ENCODE peak calls at places on chromosomes 13 and 19, in five cellular contexts. One of them, this sample, is unnamed.

GRCh38 chr13:43072394-43072793 is 49.0 kb downstream of the DNAJC15 start:
- DNase-seq in CD8-positive, alpha-beta memory T cell: no peak
- DNase-seq in neuronal stem cell: no peak
- DNase-seq in GM23248: peak; percentile 48
- DNase-seq in H7: no peak
- DNase-seq in this sample: peak; percentile 69

GRCh38 chr13:20402881-20403280 is 122.8 kb downstream of the CRYL1 start:
- DNase-seq in neuronal stem cell: no peak
- DNase-seq in GM23248: no peak
- DNase-seq in CD8-positive, alpha-beta memory T cell: no peak
- DNase-seq in H7: no peak
- DNase-seq in this sample: no peak

GRCh38 chr19:6687117-6687516 is 17.2 kb upstream of the TNFSF14 start:
- DNase-seq in H7: no peak
- DNase-seq in CD8-positive, alpha-beta memory T cell: no peak
- DNase-seq in GM23248: peak; percentile 46
- DNase-seq in neuronal stem cell: no peak
- DNase-seq in this sample: no peak

GRCh38 chr13:89883893-89884448 is 1463.5 kb upstream of the MIR17HG start:
- DNase-seq in neuronal stem cell: no peak
- DNase-seq in GM23248: no peak
- DNase-seq in H7: no peak
- DNase-seq in CD8-positive, alpha-beta memory T cell: no peak
- DNase-seq in this sample: no peak

GRCh38 chr19:575527-576506 is 3.4 kb downstream of the BSG start:
- DNase-seq in neuronal stem cell: no peak
- DNase-seq in GM23248: peak; percentile 88
- DNase-seq in H7: no peak
- DNase-seq in CD8-positive, alpha-beta memory T cell: no peak
- DNase-seq in this sample: no peak

GRCh38 chr13:23865898-23866297 is 23.3 kb downstream of the MIPEP start:
- DNase-seq in GM23248: no peak
- DNase-seq in CD8-positive, alpha-beta memory T cell: no peak
- DNase-seq in H7: no peak
- DNase-seq in neuronal stem cell: no peak
- DNase-seq in this sample: no peak

GRCh38 chr19:32868206-32868950 is 1.2 kb downstream of the SLC7A9 start:
- DNase-seq in CD8-positive, alpha-beta memory T cell: no peak
- DNase-seq in H7: peak; percentile 49
- DNase-seq in neuronal stem cell: no peak
- DNase-seq in GM23248: no peak
- DNase-seq in this sample: no peak

GRCh38 chr13:93991569-93991968 is 487.9 kb downstream of the DCT start:
- DNase-seq in GM23248: no peak
- DNase-seq in CD8-positive, alpha-beta memory T cell: no peak
- DNase-seq in H7: no peak
- DNase-seq in neuronal stem cell: no peak
- DNase-seq in this sample: no peak

GRCh38 chr19:46475976-46476375 is 4.6 kb upstream of the PNMA8A start:
- DNase-seq in neuronal stem cell: no peak
- DNase-seq in GM23248: peak; percentile 54
- DNase-seq in CD8-positive, alpha-beta memory T cell: no peak
- DNase-seq in H7: no peak
- DNase-seq in this sample: no peak

GRCh38 chr19:6414793-6415591 is 9.6 kb downstream of the KHSRP start:
- DNase-seq in GM23248: no peak
- DNase-seq in neuronal stem cell: no peak
- DNase-seq in CD8-positive, alpha-beta memory T cell: no peak
- DNase-seq in H7: peak; percentile 66
- DNase-seq in this sample: peak; percentile 73

GRCh38 chr13:91142572-91142971 is 204.9 kb upstream of the MIR17HG start:
- DNase-seq in H7: no peak
- DNase-seq in GM23248: peak; percentile 26
- DNase-seq in neuronal stem cell: no peak
- DNase-seq in CD8-positive, alpha-beta memory T cell: no peak
- DNase-seq in this sample: no peak

GRCh38 chr13:106484755-106485193 is 50.7 kb downstream of the EFNB2 start:
- DNase-seq in CD8-positive, alpha-beta memory T cell: no peak
- DNase-seq in neuronal stem cell: no peak
- DNase-seq in GM23248: no peak
- DNase-seq in H7: no peak
- DNase-seq in this sample: no peak

GRCh38 chr19:18475004-18475453 is 37.1 kb upstream of the ISYNA1 start:
- DNase-seq in CD8-positive, alpha-beta memory T cell: peak; percentile 35
- DNase-seq in neuronal stem cell: no peak
- DNase-seq in H7: no peak
- DNase-seq in GM23248: no peak
- DNase-seq in this sample: no peak

GRCh38 chr19:45824041-45824471 is 8.9 kb upstream of the RSPH6A start:
- DNase-seq in GM23248: no peak
- DNase-seq in neuronal stem cell: no peak
- DNase-seq in CD8-positive, alpha-beta memory T cell: no peak
- DNase-seq in H7: peak; percentile 29
- DNase-seq in this sample: peak; percentile 61

GRCh38 chr13:48562296-48563066 is 29.6 kb upstream of the RCBTB2 start:
- DNase-seq in neuronal stem cell: no peak
- DNase-seq in CD8-positive, alpha-beta memory T cell: peak; percentile 38
- DNase-seq in GM23248: no peak
- DNase-seq in H7: no peak
- DNase-seq in this sample: no peak

GRCh38 chr13:78182813-78183212 is 264.2 kb upstream of the EDNRB start:
- DNase-seq in neuronal stem cell: no peak
- DNase-seq in GM23248: peak; percentile 24
- DNase-seq in H7: no peak
- DNase-seq in CD8-positive, alpha-beta memory T cell: no peak
- DNase-seq in this sample: no peak

GRCh38 chr13:41668130-41668757 is 210.9 kb downstream of the RGCC start:
- DNase-seq in CD8-positive, alpha-beta memory T cell: no peak
- DNase-seq in H7: peak; percentile 30
- DNase-seq in GM23248: peak; percentile 93
- DNase-seq in neuronal stem cell: peak; percentile 69
- DNase-seq in this sample: no peak

GRCh38 chr13:66994097-66994496 is 236.0 kb downstream of the PCDH9 start:
- DNase-seq in neuronal stem cell: peak; percentile 65
- DNase-seq in H7: peak; percentile 57
- DNase-seq in CD8-positive, alpha-beta memory T cell: no peak
- DNase-seq in GM23248: peak; percentile 39
- DNase-seq in this sample: peak; percentile 60

GRCh38 chr19:47486900-47487299 is 2.9 kb upstream of the KPTN start:
- DNase-seq in CD8-positive, alpha-beta memory T cell: no peak
- DNase-seq in neuronal stem cell: no peak
- DNase-seq in GM23248: no peak
- DNase-seq in H7: no peak
- DNase-seq in this sample: peak; percentile 39

GRCh38 chr13:26485786-26486185 is 71.7 kb upstream of the WASF3 start:
- DNase-seq in neuronal stem cell: no peak
- DNase-seq in H7: peak; percentile 38
- DNase-seq in CD8-positive, alpha-beta memory T cell: no peak
- DNase-seq in GM23248: peak; percentile 69
- DNase-seq in this sample: no peak

GRCh38 chr13:27573265-27573664 is 47.1 kb downstream of the LNX2 start:
- DNase-seq in GM23248: peak; percentile 9
- DNase-seq in neuronal stem cell: no peak
- DNase-seq in CD8-positive, alpha-beta memory T cell: no peak
- DNase-seq in H7: no peak
- DNase-seq in this sample: no peak

GRCh38 chr19:49442793-49443365 is 1.6 kb upstream of the SLC17A7 start:
- DNase-seq in GM23248: peak; percentile 92
- DNase-seq in CD8-positive, alpha-beta memory T cell: peak; percentile 33
- DNase-seq in H7: peak; percentile 98
- DNase-seq in neuronal stem cell: peak; percentile 92
- DNase-seq in this sample: peak; percentile 97

GRCh38 chr19:33796164-33797100 is at the start of gene KCTD15:
- DNase-seq in CD8-positive, alpha-beta memory T cell: no peak
- DNase-seq in H7: peak; percentile 88
- DNase-seq in GM23248: peak; percentile 75
- DNase-seq in neuronal stem cell: peak; percentile 61
- DNase-seq in this sample: no peak

GRCh38 chr13:106109391-106109791 is 426.1 kb downstream of the EFNB2 start:
- DNase-seq in neuronal stem cell: no peak
- DNase-seq in GM23248: peak; percentile 31
- DNase-seq in CD8-positive, alpha-beta memory T cell: no peak
- DNase-seq in H7: no peak
- DNase-seq in this sample: no peak

GRCh38 chr19:58007285-58007684 is 4.7 kb upstream of the ZNF606 start:
- DNase-seq in H7: no peak
- DNase-seq in GM23248: no peak
- DNase-seq in CD8-positive, alpha-beta memory T cell: no peak
- DNase-seq in neuronal stem cell: no peak
- DNase-seq in this sample: no peak

GRCh38 chr13:31209819-31210209 is 10.0 kb downstream of the B3GLCT start:
- DNase-seq in neuronal stem cell: no peak
- DNase-seq in CD8-positive, alpha-beta memory T cell: no peak
- DNase-seq in H7: no peak
- DNase-seq in GM23248: no peak
- DNase-seq in this sample: no peak

GRCh38 chr13:66210677-66211076 is 1019.5 kb downstream of the PCDH9 start:
- DNase-seq in GM23248: peak; percentile 5
- DNase-seq in H7: no peak
- DNase-seq in CD8-positive, alpha-beta memory T cell: no peak
- DNase-seq in neuronal stem cell: no peak
- DNase-seq in this sample: no peak

GRCh38 chr13:96159731-96160130 is 69.8 kb downstream of the HS6ST3 start:
- DNase-seq in H7: no peak
- DNase-seq in GM23248: no peak
- DNase-seq in CD8-positive, alpha-beta memory T cell: no peak
- DNase-seq in neuronal stem cell: no peak
- DNase-seq in this sample: no peak

GRCh38 chr19:45613926-45614725 is 12.1 kb upstream of the GPR4 start:
- DNase-seq in neuronal stem cell: no peak
- DNase-seq in CD8-positive, alpha-beta memory T cell: no peak
- DNase-seq in H7: no peak
- DNase-seq in GM23248: peak; percentile 97
- DNase-seq in this sample: no peak

GRCh38 chr13:109856350-109856749 is 70.0 kb upstream of the IRS2 start:
- DNase-seq in CD8-positive, alpha-beta memory T cell: no peak
- DNase-seq in neuronal stem cell: no peak
- DNase-seq in H7: no peak
- DNase-seq in GM23248: no peak
- DNase-seq in this sample: no peak

DNA sequence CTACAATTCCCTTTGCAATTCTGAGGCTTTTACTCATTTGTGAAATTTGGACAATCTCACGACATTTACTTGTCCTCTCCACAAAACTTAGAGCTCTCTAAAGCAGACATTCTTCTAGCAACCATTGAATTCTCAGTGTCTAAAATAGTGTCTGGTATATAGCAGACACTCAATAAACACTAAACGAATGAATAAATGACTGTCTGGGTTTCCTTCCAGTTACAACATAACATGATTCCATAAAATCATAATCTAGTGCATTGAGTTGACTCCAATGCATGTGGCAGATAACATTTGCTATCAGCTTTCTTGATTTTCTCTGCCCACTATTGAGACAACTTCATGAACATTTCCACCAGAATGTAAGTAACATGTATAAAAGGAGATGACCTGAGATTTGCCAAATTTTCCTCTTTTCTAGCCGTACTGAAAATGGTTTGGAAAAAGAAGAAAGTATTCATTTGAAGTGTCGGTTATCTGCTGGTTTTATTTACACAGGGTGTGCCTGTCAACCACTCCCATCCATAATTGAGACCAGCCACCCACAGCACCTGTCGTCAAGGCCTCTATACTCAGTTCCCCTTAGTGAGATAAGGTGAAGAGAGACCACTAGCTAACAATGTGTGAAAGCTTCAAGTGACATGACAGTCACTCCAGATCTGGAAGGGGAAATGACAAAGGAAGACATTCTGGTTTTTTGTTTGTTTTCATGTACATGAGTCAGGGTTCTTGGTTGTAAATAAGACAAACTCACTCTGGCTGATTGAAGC is 4.8 kb upstream of the SERP2 start:
- DNase-seq in neuronal stem cell: no peak
- DNase-seq in CD8-positive, alpha-beta memory T cell: no peak
- DNase-seq in H7: no peak
- DNase-seq in GM23248: no peak
- DNase-seq in this sample: no peak
- H3K27me3 ChIP-seq in neuronal stem cell: no peaks in the 10 kb centered on the region
- H3K27me3 ChIP-seq in CD8-positive, alpha-beta memory T cell: no peaks in the 10 kb centered on the region
- H3K27me3 ChIP-seq in H7: peaks cover 15% of the 10 kb centered on the region
- H3K27me3 ChIP-seq in GM23248: no peaks in the 10 kb centered on the region
- H3K27me3 ChIP-seq in this sample: no peaks in the 10 kb centered on the region

DNA sequence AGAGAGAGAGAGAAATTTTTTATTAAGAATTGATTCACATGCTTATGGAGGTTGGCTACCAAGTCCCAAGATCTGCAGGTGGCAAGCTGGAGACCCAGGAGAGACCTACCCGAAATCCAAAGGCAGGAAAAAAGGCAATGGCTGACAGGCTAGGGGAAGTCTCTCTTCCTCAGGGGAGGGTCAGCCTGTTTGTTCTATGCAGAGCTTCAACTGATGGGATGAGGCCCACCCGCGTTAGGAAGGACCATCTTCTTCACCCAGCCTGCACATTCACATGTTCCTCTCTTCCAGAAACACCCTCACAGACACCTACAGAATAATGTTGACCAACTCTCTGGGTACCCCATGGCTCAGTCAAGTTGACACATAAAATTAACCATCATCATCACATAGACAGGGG is 65.3 kb upstream of the SERP2 start:
- DNase-seq in CD8-positive, alpha-beta memory T cell: no peak
- DNase-seq in H7: no peak
- DNase-seq in GM23248: no peak
- DNase-seq in neuronal stem cell: no peak
- DNase-seq in this sample: no peak
- H3K27me3 ChIP-seq in CD8-positive, alpha-beta memory T cell: no peaks in the 10 kb centered on the region
- H3K27me3 ChIP-seq in H7: peaks cover 25% of the 10 kb centered on the region
- H3K27me3 ChIP-seq in GM23248: no peaks in the 10 kb centered on the region
- H3K27me3 ChIP-seq in neuronal stem cell: no peaks in the 10 kb centered on the region
- H3K27me3 ChIP-seq in this sample: no peaks in the 10 kb centered on the region

GRCh38 chr19:42154471-42155323 is 22.5 kb upstream of the POU2F2 start:
- DNase-seq in CD8-positive, alpha-beta memory T cell: no peak
- DNase-seq in neuronal stem cell: no peak
- DNase-seq in GM23248: no peak
- DNase-seq in H7: peak; percentile 60
- DNase-seq in this sample: no peak
- H3K27me3 ChIP-seq in CD8-positive, alpha-beta memory T cell: peaks cover 5% of the 10 kb centered on the region
- H3K27me3 ChIP-seq in neuronal stem cell: no peaks in the 10 kb centered on the region
- H3K27me3 ChIP-seq in GM23248: peaks cover 57% of the 10 kb centered on the region
- H3K27me3 ChIP-seq in H7: peaks cover 9% of the 10 kb centered on the region
- H3K27me3 ChIP-seq in this sample: peaks cover 63% of the 10 kb centered on the region

GRCh38 chr19:55440411-55441105 is 2.5 kb downstream of the SHISA7 start:
- DNase-seq in GM23248: peak; percentile 17
- DNase-seq in H7: peak; percentile 96
- DNase-seq in neuronal stem cell: no peak
- DNase-seq in CD8-positive, alpha-beta memory T cell: no peak
- DNase-seq in this sample: no peak
- H3K27me3 ChIP-seq in GM23248: peaks cover 32% of the 10 kb centered on the region
- H3K27me3 ChIP-seq in H7: peaks cover 72% of the 10 kb centered on the region
- H3K27me3 ChIP-seq in neuronal stem cell: peaks cover 32% of the 10 kb centered on the region
- H3K27me3 ChIP-seq in CD8-positive, alpha-beta memory T cell: peaks cover 47% of the 10 kb centered on the region
- H3K27me3 ChIP-seq in this sample: peaks cover 99% of the 10 kb centered on the region

DNA sequence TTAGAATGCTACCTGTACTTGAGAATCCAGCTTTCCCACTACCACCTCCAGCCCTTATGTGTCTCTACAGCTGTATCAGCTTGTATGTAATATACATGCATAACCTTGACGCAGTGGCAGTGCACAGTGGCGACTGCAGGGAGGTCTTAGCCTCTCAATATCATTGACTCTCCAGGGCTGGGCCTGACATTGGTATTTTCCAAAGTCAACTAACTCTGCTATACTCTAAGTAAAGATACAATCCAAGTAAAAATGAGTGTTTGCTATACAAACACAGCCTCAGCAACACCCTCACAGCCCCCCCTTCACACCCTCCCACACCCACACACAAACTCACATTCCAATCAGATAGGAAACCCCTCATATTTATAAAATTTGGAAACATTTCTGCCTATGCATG is 6.7 kb upstream of the UBL3 start:
- DNase-seq in neuronal stem cell: no peak
- DNase-seq in H7: no peak
- DNase-seq in GM23248: no peak
- DNase-seq in CD8-positive, alpha-beta memory T cell: no peak
- DNase-seq in this sample: no peak
- H3K27me3 ChIP-seq in neuronal stem cell: no peaks in the 10 kb centered on the region
- H3K27me3 ChIP-seq in H7: no peaks in the 10 kb centered on the region
- H3K27me3 ChIP-seq in GM23248: no peaks in the 10 kb centered on the region
- H3K27me3 ChIP-seq in CD8-positive, alpha-beta memory T cell: no peaks in the 10 kb centered on the region
- H3K27me3 ChIP-seq in this sample: no peaks in the 10 kb centered on the region

This sample was measured in left lung.